ENCODE peak calls at places on chromosome 12, in five cellular contexts. H is lower leg skin, E is glomerular endothelial cell, I is fibroblast of the conjunctiva, P is IMR-90. J is an unnamed sample.

GRCh38 chr12:3336606-3337311 is 154.2 kb upstream of the PRMT8 start:
- DNase-seq in H (no peak), P (no peak), E (no peak), I (no peak), J (peak)

GRCh38 chr12:39610626-39611025 is 9.0 kb downstream of the ABCD2 start:
- DNase-seq in E (no peak), P (no peak), I (no peak), H (no peak), J (no peak)

GRCh38 chr12:110266381-110266909 is 14.6 kb upstream of the ATP2A2 start:
- DNase-seq in I (no peak), E (no peak), H (no peak), P (no peak), J (no peak)

GRCh38 chr12:52018448-52019122 is 11.8 kb downstream of the TAMALIN start:
- DNase-seq in P (no peak), E (no peak), I (no peak), H (no peak), J (no peak)

GRCh38 chr12:95959107-95959506 is 16.0 kb downstream of the AMDHD1 start:
- DNase-seq in H (no peak), P (peak), E (no peak), I (no peak), J (no peak)

GRCh38 chr12:43758247-43758727 is 303 bp downstream of the PUS7L start:
- DNase-seq in P (peak), E (no peak), I (no peak), H (no peak), J (peak)

GRCh38 chr12:54173066-54173726 is 15.6 kb downstream of the SMUG1 start:
- DNase-seq in P (no peak), E (no peak), I (no peak), H (peak), J (peak)

GRCh38 chr12:94678849-94679248 is 28.5 kb upstream of the TMCC3 start:
- DNase-seq in P (no peak), E (no peak), H (no peak), I (no peak), J (no peak)

GRCh38 chr12:78149459-78149858 is 318.8 kb downstream of the NAV3 start:
- DNase-seq in H (no peak), E (no peak), P (no peak), I (no peak), J (no peak)

GRCh38 chr12:10033783-10034381 is 3.4 kb downstream of the CLEC9A start:
- DNase-seq in H (no peak), P (peak), E (no peak), I (no peak), J (peak)

GRCh38 chr12:40745386-40745785 is 53.1 kb downstream of the CNTN1 start:
- DNase-seq in H (no peak), I (no peak), E (no peak), P (no peak), J (no peak)